ENCODE peak calls at places on chromosome 11, in six cellular contexts. D is GM13977, Q is sigmoid colon, V is heart left ventricle, G is endothelial cell, O is cardiac fibroblast. F is an unnamed sample.

GRCh38 chr11:64230209-64230984 is at the start of gene DNAJC4:
- DNase-seq in D (peak; percentile 93), Q (peak; percentile 96), V (peak; percentile 94), G (peak; percentile 80), O (peak; percentile 90), F (peak; percentile 67)

GRCh38 chr11:65429069-65429681 is 6.6 kb downstream of the NEAT1 start:
- DNase-seq in D (no peak), Q (peak; percentile 69), V (no peak), G (no peak), O (peak; percentile 88), F (peak; percentile 72)

GRCh38 chr11:112255075-112255739 is 5.5 kb downstream of the PLET1 start:
- DNase-seq in D (no peak), Q (no peak), V (no peak), G (no peak), O (peak; percentile 78), F (peak; percentile 7)

GRCh38 chr11:30488304-30488998 is 97.7 kb downstream of the MPPED2 start:
- DNase-seq in D (no peak), Q (no peak), V (no peak), G (no peak), O (peak; percentile 41), F (no peak)

GRCh38 chr11:1574256-1575242 is 2.5 kb upstream of the DUSP8 start:
- DNase-seq in D (peak; percentile 86), Q (peak; percentile 85), V (peak; percentile 60), G (peak; percentile 58), O (peak; percentile 45), F (no peak)

GRCh38 chr11:90558328-90558865 is 335.5 kb upstream of the CHORDC1 start:
- DNase-seq in D (no peak), Q (no peak), V (no peak), G (no peak), O (no peak), F (no peak)

GRCh38 chr11:3823303-3823702 is 14.9 kb downstream of the PGAP2 start:
- DNase-seq in D (no peak), Q (no peak), V (no peak), G (no peak), O (peak; percentile 73), F (peak; percentile 75)

GRCh38 chr11:120012245-120012644 is 125.7 kb downstream of the TRIM29 start:
- DNase-seq in D (no peak), Q (no peak), V (no peak), G (no peak), O (no peak), F (no peak)

GRCh38 chr11:121356357-121356756 is 63.8 kb downstream of the SC5D start:
- DNase-seq in D (no peak), Q (no peak), V (no peak), G (no peak), O (no peak), F (no peak)

GRCh38 chr11:125224391-125225015 is 60.0 kb downstream of the PKNOX2 start:
- DNase-seq in D (peak; percentile 31), Q (peak; percentile 68), V (peak; percentile 38), G (peak; percentile 63), O (peak; percentile 75), F (no peak)

GRCh38 chr11:120330045-120330444 is 4.9 kb downstream of the TLCD5 start:
- DNase-seq in D (no peak), Q (no peak), V (no peak), G (no peak), O (no peak), F (no peak)

GRCh38 chr11:103700605-103701004 is 335.8 kb upstream of the DDI1 start:
- DNase-seq in D (no peak), Q (no peak), V (no peak), G (no peak), O (peak; percentile 85), F (peak; percentile 91)

GRCh38 chr11:101775033-101775432 is 139.8 kb upstream of the CEP126 start:
- DNase-seq in D (no peak), Q (no peak), V (no peak), G (no peak), O (no peak), F (no peak)

DNA sequence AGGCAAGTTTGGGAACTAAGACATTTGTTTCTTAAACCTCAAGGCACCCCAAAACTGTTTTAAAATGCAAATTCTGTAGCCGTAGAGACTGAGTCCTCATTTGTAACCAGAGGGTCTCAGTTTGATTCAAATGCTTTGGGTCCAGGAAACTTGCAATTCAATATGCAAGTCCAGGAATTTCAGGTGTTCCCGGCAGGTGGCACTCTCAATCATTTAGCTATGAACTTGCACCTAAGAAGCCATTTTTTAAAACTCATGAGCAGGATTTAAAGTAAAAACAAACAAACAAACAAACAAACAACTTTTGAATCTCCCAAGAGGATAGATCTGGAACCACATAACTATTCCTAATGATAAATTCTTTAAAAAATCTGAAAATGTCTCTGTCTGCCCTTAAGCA is 8.7 kb upstream of the ABTB2 start:
- DNase-seq in D (peak; percentile 56), Q (no peak), V (no peak), G (no peak), O (peak; percentile 44), F (no peak)
- TF ChIP-seq CTCF in D (peak; percentile 60), Q (no peak), V (peak; percentile 38), G (no peak), O (no peak), F (peak; percentile 45)

GRCh38 chr11:130040281-130040940 is 29.3 kb upstream of the APLP2 start:
- DNase-seq in D (no peak), Q (no peak), V (no peak), G (no peak), O (no peak), F (no peak)

GRCh38 chr11:130042093-130042591 is 27.6 kb upstream of the APLP2 start:
- DNase-seq in D (no peak), Q (no peak), V (no peak), G (no peak), O (peak; percentile 79), F (peak; percentile 87)

GRCh38 chr11:130032931-130033330 is 30.3 kb upstream of the PRDM10 start:
- DNase-seq in D (no peak), Q (no peak), V (no peak), G (no peak), O (no peak), F (no peak)

GRCh38 chr11:130037058-130037457 is 32.6 kb upstream of the APLP2 start:
- DNase-seq in D (no peak), Q (no peak), V (no peak), G (no peak), O (peak; percentile 78), F (peak; percentile 81)

GRCh38 chr11:130037881-130038601 is 31.7 kb upstream of the APLP2 start:
- DNase-seq in D (no peak), Q (no peak), V (no peak), G (no peak), O (peak; percentile 5), F (no peak)
- TF ChIP-seq CTCF in D (no peak), Q (no peak), V (no peak), G (no peak), O (no peak), F (no peak)

DNA sequence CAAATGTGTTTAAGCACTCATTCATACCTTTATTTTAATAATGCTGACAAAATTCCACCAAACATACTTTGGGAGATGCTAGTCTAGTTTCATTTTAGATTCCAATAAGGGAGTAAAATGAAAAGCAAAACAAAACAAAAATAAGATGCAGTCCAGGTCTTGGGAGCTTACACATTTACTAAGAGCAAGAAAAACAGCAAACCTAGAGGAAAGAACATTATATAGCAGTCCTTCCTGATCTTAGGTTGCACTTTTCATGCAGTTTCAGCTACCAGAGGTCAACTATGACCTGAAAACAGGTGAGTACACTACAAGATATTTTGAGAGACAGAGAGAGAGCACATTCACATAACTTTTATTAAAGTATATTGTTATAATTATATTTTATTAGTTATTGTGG is 1100.9 kb downstream of the DLG2 start:
- DNase-seq in D (no peak), Q (no peak), V (no peak), G (no peak), O (peak; percentile 4), F (no peak)
- TF ChIP-seq CTCF in D (no peak), Q (no peak), V (no peak), G (no peak), O (no peak), F (no peak)

GRCh38 chr11:126764221-126764620 is 236.3 kb downstream of the KIRREL3 start:
- DNase-seq in D (no peak), Q (no peak), V (no peak), G (no peak), O (no peak), F (no peak)
- TF ChIP-seq CTCF in D (peak; percentile 3), Q (no peak), V (no peak), G (no peak), O (no peak), F (peak; percentile 13)

DNA sequence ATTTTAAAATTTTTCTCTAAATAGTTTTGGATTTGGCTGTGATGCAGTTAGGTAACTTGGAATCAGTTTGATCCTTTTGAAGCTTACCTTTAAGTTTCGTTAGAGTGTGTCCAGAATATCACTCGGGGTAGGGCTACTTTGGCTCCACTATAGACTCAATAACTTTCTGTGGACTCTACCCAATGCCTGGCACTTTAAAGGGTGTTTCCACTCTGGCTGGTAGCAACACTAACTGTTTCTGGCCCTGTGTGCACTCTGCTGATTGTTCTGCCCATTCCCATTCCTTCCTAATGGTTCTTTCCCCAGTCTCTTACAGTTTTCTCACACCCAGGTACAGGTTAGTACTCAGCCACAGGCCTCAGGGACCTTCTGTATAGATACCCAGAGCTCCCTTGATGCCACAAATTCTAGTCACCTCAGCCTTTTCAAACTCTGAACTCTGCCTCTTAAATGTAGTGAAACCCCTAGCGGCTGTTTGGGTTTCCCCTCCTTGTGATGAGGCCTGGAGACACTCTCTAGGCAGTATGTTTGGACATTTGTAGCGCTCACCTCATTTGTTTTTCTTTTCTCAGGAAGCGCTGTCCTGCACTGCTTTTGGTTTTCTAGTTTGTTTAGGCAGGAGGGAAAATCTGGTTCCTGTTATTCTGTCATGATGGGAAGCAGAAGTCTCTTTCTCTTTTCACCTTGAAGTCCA is 16.8 kb downstream of the CUL5 start:
- DNase-seq in D (peak; percentile 52), Q (no peak), V (no peak), G (peak; percentile 36), O (no peak), F (no peak)
- TF ChIP-seq CTCF in D (peak; percentile 13), Q (peak; percentile 42), V (no peak), G (no peak), O (no peak), F (no peak)

DNA sequence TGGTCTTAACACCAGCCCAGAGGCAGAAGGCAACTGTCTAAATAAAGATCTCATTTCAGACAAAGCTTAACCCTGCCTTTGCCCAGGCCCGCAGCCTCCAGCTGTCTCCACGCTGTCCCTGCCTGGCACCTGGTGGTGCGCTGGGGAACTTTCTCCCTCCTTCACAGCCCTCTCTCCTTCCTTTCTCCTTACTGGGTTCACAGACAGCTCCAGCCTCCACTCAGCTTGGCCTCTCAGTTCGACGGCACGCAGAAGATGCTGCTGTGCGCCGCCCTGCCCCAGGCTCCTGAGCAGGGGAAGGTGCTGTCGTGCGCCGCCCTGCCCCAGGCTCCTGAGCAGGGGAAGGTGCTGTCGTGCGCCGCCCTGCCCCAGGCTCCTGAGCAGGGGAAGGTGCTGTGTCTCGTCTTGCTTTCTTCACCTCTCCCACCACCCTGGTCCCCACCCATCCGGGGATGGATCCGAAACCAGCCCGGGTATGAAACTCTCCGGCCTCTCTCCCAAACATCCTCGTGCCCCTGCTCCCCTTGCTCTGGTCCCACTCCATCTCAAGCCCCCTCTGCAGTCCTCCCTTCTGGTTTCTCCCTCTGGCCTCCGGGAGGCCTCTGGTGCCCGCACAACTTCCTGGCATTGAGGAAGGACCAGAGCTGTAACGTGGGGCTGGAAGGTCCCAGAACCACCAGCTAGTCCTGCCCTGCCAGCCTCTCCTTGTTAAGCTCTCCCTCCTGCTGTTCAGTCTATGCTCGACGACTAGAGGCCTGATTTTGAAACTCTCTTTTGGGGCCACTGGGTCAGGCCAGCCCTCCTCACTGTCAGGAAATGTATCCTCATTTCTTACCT is 22.9 kb upstream of the JAM3 start:
- DNase-seq in D (no peak), Q (peak; percentile 83), V (no peak), G (peak; percentile 50), O (peak; percentile 32), F (no peak)
- TF ChIP-seq CTCF in D (no peak), Q (peak; percentile 66), V (peak; percentile 64), G (no peak), O (peak; percentile 21), F (peak; percentile 66)